ENCODE peak calls at places on chromosomes 4 and X, in seven cellular contexts. M is cardiac muscle cell, I is GM23248, L is astrocyte, R is thoracic aorta, Y is upper lobe of left lung, K is tibial artery. G is an unnamed sample.
A peak's percentile ranks its signal among the peaks of the same experiment; 100 is the strongest.

GRCh38 chr4:8403173-8403753 is 37.3 kb downstream of the ACOX3 start:
- DNase-seq in L (peak; percentile 39), K (peak; percentile 81), R (peak; percentile 50), I (peak; percentile 91), M (peak; percentile 90), Y (peak; percentile 75), G (peak; percentile 92)

GRCh38 chr4:10416441-10416840 is 40.8 kb downstream of the ZNF518B start:
- DNase-seq in Y (no peak), K (no peak), L (no peak), M (no peak), I (no peak), R (no peak), G (no peak)

GRCh38 chr4:88251914-88252313 is 32.4 kb downstream of the PPM1K start:
- DNase-seq in K (no peak), L (no peak), I (no peak), R (no peak), Y (no peak), M (no peak), G (no peak)

GRCh38 chr4:15652191-15652590 is 3.0 kb downstream of the FBXL5 start:
- DNase-seq in R (no peak), M (no peak), K (no peak), L (peak; percentile 3), Y (no peak), I (peak; percentile 16), G (no peak)

GRCh38 chr4:119010909-119011606 is 122.4 kb downstream of the SYNPO2 start:
- DNase-seq in Y (peak; percentile 81), I (no peak), L (no peak), R (no peak), M (peak; percentile 24), K (peak; percentile 75), G (no peak)

GRCh38 chr4:107712236-107712635 is 7.8 kb downstream of the PAPSS1 start:
- DNase-seq in M (no peak), I (no peak), K (no peak), R (no peak), L (peak; percentile 15), Y (no peak), G (no peak)

GRCh38 chr4:124203613-124204284 is 508.8 kb downstream of the ANKRD50 start:
- DNase-seq in K (no peak), R (no peak), L (peak; percentile 92), M (peak; percentile 76), I (peak; percentile 61), Y (no peak), G (no peak)

GRCh38 chrX:100905620-100906019 is 23.1 kb downstream of the XKRX start:
- DNase-seq in Y (no peak), M (no peak), I (no peak), R (no peak), L (no peak), K (no peak), G (no peak)

GRCh38 chrX:143634373-143634685 is 1.6 kb downstream of the SLITRK4 start:
- DNase-seq in L (no peak), R (no peak), K (no peak), M (no peak), I (no peak), Y (no peak), G (no peak)

GRCh38 chrX:129786210-129786651 is 6.5 kb downstream of the SASH3 start:
- DNase-seq in K (no peak), L (no peak), I (no peak), Y (no peak), M (no peak), R (no peak), G (no peak)

GRCh38 chrX:45849261-45849660 is 648.6 kb upstream of the DIPK2B start:
- DNase-seq in I (peak; percentile 80), R (no peak), Y (peak; percentile 28), L (peak; percentile 89), K (no peak), M (peak; percentile 73), G (no peak)

GRCh38 chr4:24425868-24426267 is 158.5 kb downstream of the DHX15 start:
- DNase-seq in R (no peak), M (no peak), Y (no peak), L (no peak), I (no peak), K (no peak), G (no peak)

DNA sequence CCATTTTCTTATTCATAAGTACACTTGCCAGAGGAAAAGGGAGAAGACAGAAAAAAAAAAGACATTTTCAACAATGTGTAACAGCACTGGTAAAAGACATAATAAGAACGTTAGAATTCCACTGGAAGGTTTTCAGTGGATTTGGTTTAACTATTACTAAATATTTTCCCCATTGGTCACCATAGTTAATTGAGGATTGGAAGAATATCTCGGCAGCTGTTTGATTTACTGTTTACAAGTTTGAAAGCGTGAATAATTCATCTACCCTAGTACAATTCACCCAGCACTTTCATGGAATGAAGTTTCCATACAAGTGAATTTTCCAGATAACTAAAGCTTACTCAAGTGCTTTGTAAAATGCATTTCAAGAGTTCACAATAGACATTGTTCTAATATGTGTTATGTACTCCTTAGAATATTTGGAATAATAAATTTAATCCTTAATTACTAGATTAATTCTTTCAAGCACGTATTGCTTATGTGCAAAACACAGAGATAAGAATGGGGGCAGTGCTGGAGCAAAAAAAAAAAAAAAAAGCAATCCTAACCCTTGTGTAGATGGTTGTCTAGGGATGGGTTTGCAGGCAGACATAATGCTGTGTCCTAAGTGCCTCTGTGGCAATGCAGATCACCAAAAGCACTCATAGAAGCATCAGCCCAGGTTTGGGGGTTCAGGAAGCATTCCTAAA is 57.1 kb downstream of the ENPEP start:
- DNase-seq in K (no peak), I (no peak), L (peak; percentile 62), M (no peak), R (no peak), Y (no peak), G (no peak)
- H3K4me3 ChIP-seq in K (no peak overlapping the region), I (no peak overlapping the region), L (peak overlapping the region; percentile 38), M (no peak overlapping the region), R (peak overlapping the region; percentile 57), Y (no peak overlapping the region), G (no peak overlapping the region)

GRCh38 chrX:134481339-134481738 is 21.4 kb downstream of the HPRT1 start:
- DNase-seq in R (no peak), Y (no peak), K (no peak), I (no peak), L (no peak), M (no peak), G (no peak)

GRCh38 chrX:134480061-134480460 is 20.1 kb downstream of the HPRT1 start:
- DNase-seq in Y (no peak), M (peak; percentile 28), I (peak; percentile 55), K (no peak), R (no peak), L (no peak), G (no peak)

GRCh38 chrX:134478374-134478773 is 18.4 kb downstream of the HPRT1 start:
- DNase-seq in I (no peak), L (no peak), Y (no peak), K (no peak), R (no peak), M (no peak), G (no peak)

GRCh38 chrX:134482371-134482770 is 22.4 kb downstream of the HPRT1 start:
- DNase-seq in L (no peak), K (no peak), Y (no peak), M (no peak), I (no peak), R (no peak), G (no peak)

GRCh38 chrX:134484039-134484438 is 24.1 kb downstream of the HPRT1 start:
- DNase-seq in K (no peak), I (peak; percentile 45), Y (no peak), L (peak; percentile 20), M (peak; percentile 70), R (no peak), G (no peak)
- H3K36me3 ChIP-seq in K (no peaks in the 10 kb centered on the region), I (no peaks in the 10 kb centered on the region), Y (no peaks in the 10 kb centered on the region), L (peaks cover 2% of the 10 kb centered on the region), M (peaks cover 1% of the 10 kb centered on the region), R (no peaks in the 10 kb centered on the region), G (no peaks in the 10 kb centered on the region)

GRCh38 chr4:168880087-168880675 is 129.9 kb downstream of the CBR4 start:
- DNase-seq in M (peak; percentile 40), Y (no peak), K (no peak), R (no peak), L (peak; percentile 80), I (peak; percentile 51), G (no peak)

GRCh38 chr4:168879178-168879577 is 130.9 kb downstream of the CBR4 start:
- DNase-seq in K (no peak), Y (no peak), R (no peak), I (no peak), M (no peak), L (no peak), G (no peak)

GRCh38 chr4:168881754-168882153 is 128.3 kb downstream of the CBR4 start:
- DNase-seq in Y (no peak), L (no peak), M (no peak), I (peak; percentile 31), K (no peak), R (no peak), G (no peak)

GRCh38 chr4:168882650-168883233 is 127.3 kb downstream of the CBR4 start:
- DNase-seq in I (peak; percentile 68), Y (peak; percentile 28), M (peak; percentile 67), L (no peak), K (peak; percentile 50), R (no peak), G (no peak)

GRCh38 chr4:168880811-168881595 is 129.1 kb downstream of the CBR4 start:
- DNase-seq in R (no peak), M (no peak), L (no peak), Y (peak; percentile 48), I (no peak), K (no peak), G (no peak)
- H3K4me1 ChIP-seq in R (peaks cover 45% of the 10 kb centered on the region), M (peaks cover 17% of the 10 kb centered on the region), L (peaks cover 62% of the 10 kb centered on the region), Y (peaks cover 18% of the 10 kb centered on the region), I (peaks cover 49% of the 10 kb centered on the region), K (peaks cover 99% of the 10 kb centered on the region), G (no peaks in the 10 kb centered on the region)

DNA sequence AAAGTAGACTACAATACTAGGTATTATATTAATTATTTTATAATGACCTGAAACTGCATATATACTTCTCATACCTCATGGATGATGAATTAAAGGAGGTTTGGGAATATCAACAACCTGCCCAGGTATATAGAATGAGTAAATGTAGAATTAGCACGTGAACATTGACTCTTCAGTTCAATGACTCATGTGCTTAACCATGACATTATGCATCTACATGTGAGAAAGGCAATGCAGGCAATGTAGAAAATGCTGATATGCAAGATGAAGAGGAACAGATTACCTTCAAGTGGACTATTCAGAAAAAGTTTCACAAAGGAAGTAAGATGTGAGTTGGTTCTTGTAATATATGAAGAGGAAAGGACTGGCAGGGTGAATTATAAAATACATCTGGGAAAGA is 454.0 kb upstream of the ADGRL3 start:
- DNase-seq in L (no peak), R (no peak), Y (no peak), K (no peak), M (no peak), I (no peak), G (no peak)
- H3K4me3 ChIP-seq in L (no peak overlapping the region), R (no peak overlapping the region), Y (no peak overlapping the region), K (no peak overlapping the region), M (no peak overlapping the region), I (no peak overlapping the region), G (no peak overlapping the region)

DNA sequence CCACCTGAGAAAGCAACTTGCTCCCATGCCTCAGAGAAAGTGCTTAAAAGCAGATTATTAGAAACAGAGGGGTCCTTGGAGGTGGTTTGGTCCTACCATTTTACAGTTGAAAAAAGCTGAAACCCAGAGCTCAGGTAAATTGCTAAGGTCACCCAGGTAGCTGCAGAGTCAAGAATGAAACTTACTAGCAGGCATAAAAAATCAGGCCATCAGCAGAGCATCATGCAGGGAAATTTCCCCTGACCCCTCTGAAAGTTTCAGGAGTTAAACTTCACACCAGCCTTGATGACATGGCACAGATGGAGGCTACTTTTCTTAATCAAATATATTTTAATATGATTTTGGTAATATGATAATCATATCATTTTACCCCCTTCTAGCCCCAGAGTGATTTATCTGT is 70.3 kb downstream of the IRF2 start:
- DNase-seq in K (no peak), I (no peak), Y (no peak), M (no peak), R (no peak), L (no peak), G (no peak)
- H3K36me3 ChIP-seq in K (peaks cover 41% of the 10 kb centered on the region), I (peaks cover 24% of the 10 kb centered on the region), Y (peaks cover 4% of the 10 kb centered on the region), M (no peaks in the 10 kb centered on the region), R (peaks cover 16% of the 10 kb centered on the region), L (no peaks in the 10 kb centered on the region), G (peaks cover 10% of the 10 kb centered on the region)

G was measured in BE2C.